ENCODE peak calls at places on chromosomes 12 and 14, in five cellular contexts. V, C, U, L and K are unnamed samples.

GRCh38 chr14:65943150-65943549 is 530.6 kb downstream of the FUT8 start:
- DNase-seq in V (no peak), C (no peak), L (no peak), U (no peak), K (no peak)

GRCh38 chr12:59736786-59737185 is 141.0 kb downstream of the SLC16A7 start:
- DNase-seq in U (no peak), V (no peak), L (no peak), C (no peak), K (no peak)

GRCh38 chr12:105927553-105927952 is 211.2 kb downstream of the NUAK1 start:
- DNase-seq in C (no peak), L (no peak), V (no peak), U (no peak), K (no peak)

GRCh38 chr14:64698899-64699298 is 5.3 kb upstream of the PLEKHG3 start:
- DNase-seq in V (no peak), L (no peak), C (no peak), U (peak; percentile 44), K (no peak)

GRCh38 chr14:56333361-56334279 is 215.4 kb downstream of the PELI2 start:
- DNase-seq in V (peak; percentile 82), L (peak; percentile 40), U (no peak), C (no peak), K (no peak)

GRCh38 chr14:60758875-60759274 is 24.3 kb downstream of the MNAT1 start:
- DNase-seq in U (no peak), L (no peak), V (no peak), C (no peak), K (no peak)

GRCh38 chr14:90839024-90839888 is 23.0 kb upstream of the TTC7B start:
- DNase-seq in V (no peak), C (no peak), U (no peak), L (no peak), K (no peak)

GRCh38 chr14:106831322-106831720 is 1304.9 kb downstream of the TMEM121 start:
- DNase-seq in C (no peak), V (no peak), U (no peak), L (peak; percentile 27), K (no peak)

GRCh38 chr14:76867536-76868452 is 41.6 kb downstream of the LRRC74A start:
- DNase-seq in L (no peak), V (no peak), U (no peak), C (no peak), K (no peak)

GRCh38 chr12:46214668-46215429 is 54.0 kb downstream of the SLC38A1 start:
- DNase-seq in L (no peak), V (no peak), C (no peak), U (no peak), K (no peak)

GRCh38 chr12:105369014-105369413 is 38.5 kb downstream of the C12orf75 start:
- DNase-seq in U (no peak), L (no peak), C (no peak), V (no peak), K (no peak)

GRCh38 chr14:33796356-33796755 is 154.5 kb downstream of the EGLN3 start:
- DNase-seq in C (no peak), U (no peak), L (no peak), V (no peak), K (no peak)

GRCh38 chr14:61653507-61653906 is 41.8 kb upstream of the HIF1A start:
- DNase-seq in C (no peak), V (no peak), L (peak; percentile 16), U (no peak), K (no peak)

GRCh38 chr14:103905861-103906456 is 22.3 kb upstream of the TDRD9 start:
- DNase-seq in V (no peak), L (no peak), U (no peak), C (no peak), K (no peak)

GRCh38 chr12:114611145-114612018 is 72.6 kb downstream of the TBX3 start:
- DNase-seq in L (no peak), C (no peak), U (no peak), V (no peak), K (no peak)

GRCh38 chr12:86914716-86915115 is 658.5 kb upstream of the MGAT4C start:
- DNase-seq in V (peak; percentile 34), U (no peak), C (peak; percentile 45), L (peak; percentile 7), K (peak; percentile 39)

GRCh38 chr14:53528114-53528513 is 375.0 kb upstream of the DDHD1 start:
- DNase-seq in U (no peak), C (no peak), V (no peak), L (no peak), K (no peak)

GRCh38 chr14:23561873-23562821 is 5.4 kb downstream of the AP1G2 start:
- DNase-seq in V (no peak), U (no peak), C (no peak), L (no peak), K (no peak)

GRCh38 chr12:59699408-59700144 is 103.7 kb downstream of the SLC16A7 start:
- DNase-seq in U (no peak), L (no peak), V (no peak), C (no peak), K (no peak)

GRCh38 chr14:87805315-87805723 is 187.7 kb downstream of the GALC start:
- DNase-seq in L (peak; percentile 49), V (no peak), U (no peak), C (no peak), K (no peak)

GRCh38 chr12:101051901-101052550 is 158.0 kb downstream of the SLC5A8 start:
- DNase-seq in L (peak; percentile 36), U (no peak), V (no peak), C (no peak), K (peak; percentile 88)

GRCh38 chr12:132275110-132275531 is 54.3 kb downstream of the GALNT9 start:
- DNase-seq in V (no peak), L (no peak), U (no peak), C (no peak), K (peak; percentile 82)

GRCh38 chr12:31215521-31216232 is 110.3 kb downstream of the SINHCAF start:
- DNase-seq in C (no peak), L (no peak), V (no peak), U (no peak), K (no peak)

GRCh38 chr12:29593001-29593400 is 95.5 kb upstream of the OVCH1 start:
- DNase-seq in V (no peak), L (no peak), C (no peak), U (no peak), K (no peak)

GRCh38 chr14:34052658-34053014 is 101.8 kb upstream of the EGLN3 start:
- DNase-seq in U (no peak), C (no peak), V (no peak), L (no peak), K (peak; percentile 70)

GRCh38 chr12:50764861-50765324 is 992 bp downstream of the ATF1 start:
- DNase-seq in C (peak; percentile 59), V (peak; percentile 71), L (no peak), U (peak; percentile 59), K (no peak)

GRCh38 chr12:41418586-41418985 is 230.5 kb downstream of the PDZRN4 start:
- DNase-seq in L (no peak), V (no peak), U (no peak), C (no peak), K (no peak)

GRCh38 chr12:4744709-4745108 is 24.5 kb downstream of the GALNT8 start:
- DNase-seq in U (no peak), C (no peak), V (no peak), L (no peak), K (no peak)

GRCh38 chr14:55117816-55118441 is 11.1 kb upstream of the LGALS3 start:
- DNase-seq in C (no peak), V (no peak), U (no peak), L (no peak), K (no peak)